ENCODE peak calls at places on chromosomes 4 and X, in six cellular contexts. One of them, this sample, is unnamed.

GRCh38 chrX:24242649-24243556 is 71.0 kb downstream of the SUPT20HL2 start:
- DNase-seq in transverse colon: peak; percentile 60
- DNase-seq in activated naive CD4-positive, alpha-beta T cell: no peak
- DNase-seq in NCI-H2081: no peak
- DNase-seq in naive B cell: no peak
- DNase-seq in activated CD4-positive, alpha-beta T cell treated with anti-CD3 and anti-CD28 coated beads, Interleukin-2, amount 50 U/mL, for 24 hours: no peak
- DNase-seq in this sample: no peak

GRCh38 chr4:99722662-99723061 is 65.0 kb upstream of the C4orf54 start:
- DNase-seq in transverse colon: no peak
- DNase-seq in activated naive CD4-positive, alpha-beta T cell: no peak
- DNase-seq in NCI-H2081: no peak
- DNase-seq in naive B cell: no peak
- DNase-seq in activated CD4-positive, alpha-beta T cell treated with anti-CD3 and anti-CD28 coated beads, Interleukin-2, amount 50 U/mL, for 24 hours: no peak
- DNase-seq in this sample: no peak

GRCh38 chr4:152099061-152099425 is 338.2 kb upstream of the GATB start:
- DNase-seq in transverse colon: no peak
- DNase-seq in activated naive CD4-positive, alpha-beta T cell: no peak
- DNase-seq in NCI-H2081: no peak
- DNase-seq in naive B cell: no peak
- DNase-seq in activated CD4-positive, alpha-beta T cell treated with anti-CD3 and anti-CD28 coated beads, Interleukin-2, amount 50 U/mL, for 24 hours: no peak
- DNase-seq in this sample: no peak

GRCh38 chr4:95549246-95550138 is 719 bp upstream of the UNC5C start:
- DNase-seq in transverse colon: peak; percentile 25
- DNase-seq in activated naive CD4-positive, alpha-beta T cell: no peak
- DNase-seq in NCI-H2081: peak; percentile 15
- DNase-seq in naive B cell: no peak
- DNase-seq in activated CD4-positive, alpha-beta T cell treated with anti-CD3 and anti-CD28 coated beads, Interleukin-2, amount 50 U/mL, for 24 hours: no peak
- DNase-seq in this sample: peak; percentile 39

GRCh38 chr4:165873298-165874071 is 448 bp downstream of the TLL1 start:
- DNase-seq in transverse colon: no peak
- DNase-seq in activated naive CD4-positive, alpha-beta T cell: no peak
- DNase-seq in NCI-H2081: peak; percentile 59
- DNase-seq in naive B cell: no peak
- DNase-seq in activated CD4-positive, alpha-beta T cell treated with anti-CD3 and anti-CD28 coated beads, Interleukin-2, amount 50 U/mL, for 24 hours: no peak
- DNase-seq in this sample: peak; percentile 37

GRCh38 chrX:123581586-123581985 is 151.3 kb downstream of the THOC2 start:
- DNase-seq in transverse colon: no peak
- DNase-seq in activated naive CD4-positive, alpha-beta T cell: no peak
- DNase-seq in NCI-H2081: no peak
- DNase-seq in naive B cell: no peak
- DNase-seq in activated CD4-positive, alpha-beta T cell treated with anti-CD3 and anti-CD28 coated beads, Interleukin-2, amount 50 U/mL, for 24 hours: no peak
- DNase-seq in this sample: no peak

GRCh38 chr4:151606061-151606460 is 154.7 kb downstream of the GATB start:
- DNase-seq in transverse colon: no peak
- DNase-seq in activated naive CD4-positive, alpha-beta T cell: no peak
- DNase-seq in NCI-H2081: no peak
- DNase-seq in naive B cell: no peak
- DNase-seq in activated CD4-positive, alpha-beta T cell treated with anti-CD3 and anti-CD28 coated beads, Interleukin-2, amount 50 U/mL, for 24 hours: no peak
- DNase-seq in this sample: no peak

GRCh38 chr4:73705056-73705432 is 35.3 kb upstream of the CXCL8 start:
- DNase-seq in transverse colon: no peak
- DNase-seq in activated naive CD4-positive, alpha-beta T cell: no peak
- DNase-seq in NCI-H2081: no peak
- DNase-seq in naive B cell: no peak
- DNase-seq in activated CD4-positive, alpha-beta T cell treated with anti-CD3 and anti-CD28 coated beads, Interleukin-2, amount 50 U/mL, for 24 hours: no peak
- DNase-seq in this sample: no peak

GRCh38 chr4:147526272-147526654 is 45.4 kb downstream of the EDNRA start:
- DNase-seq in transverse colon: no peak
- DNase-seq in activated naive CD4-positive, alpha-beta T cell: no peak
- DNase-seq in NCI-H2081: no peak
- DNase-seq in naive B cell: no peak
- DNase-seq in activated CD4-positive, alpha-beta T cell treated with anti-CD3 and anti-CD28 coated beads, Interleukin-2, amount 50 U/mL, for 24 hours: no peak
- DNase-seq in this sample: no peak

GRCh38 chrX:52574416-52575275 is 57.8 kb upstream of the XAGE1B start:
- DNase-seq in transverse colon: peak; percentile 27
- DNase-seq in activated naive CD4-positive, alpha-beta T cell: no peak
- DNase-seq in NCI-H2081: peak; percentile 64
- DNase-seq in naive B cell: peak; percentile 25
- DNase-seq in activated CD4-positive, alpha-beta T cell treated with anti-CD3 and anti-CD28 coated beads, Interleukin-2, amount 50 U/mL, for 24 hours: no peak
- DNase-seq in this sample: peak; percentile 24

GRCh38 chr4:109801895-109802319 is at the start of gene CFI:
- DNase-seq in transverse colon: no peak
- DNase-seq in activated naive CD4-positive, alpha-beta T cell: no peak
- DNase-seq in NCI-H2081: no peak
- DNase-seq in naive B cell: no peak
- DNase-seq in activated CD4-positive, alpha-beta T cell treated with anti-CD3 and anti-CD28 coated beads, Interleukin-2, amount 50 U/mL, for 24 hours: no peak
- DNase-seq in this sample: peak; percentile 12

GRCh38 chr4:2259036-2259540 is 2.8 kb downstream of the MXD4 start:
- DNase-seq in transverse colon: peak; percentile 5
- DNase-seq in activated naive CD4-positive, alpha-beta T cell: no peak
- DNase-seq in NCI-H2081: no peak
- DNase-seq in naive B cell: no peak
- DNase-seq in activated CD4-positive, alpha-beta T cell treated with anti-CD3 and anti-CD28 coated beads, Interleukin-2, amount 50 U/mL, for 24 hours: no peak
- DNase-seq in this sample: no peak

GRCh38 chr4:148415500-148415899 is 26.7 kb downstream of the NR3C2 start:
- DNase-seq in transverse colon: no peak
- DNase-seq in activated naive CD4-positive, alpha-beta T cell: no peak
- DNase-seq in NCI-H2081: no peak
- DNase-seq in naive B cell: no peak
- DNase-seq in activated CD4-positive, alpha-beta T cell treated with anti-CD3 and anti-CD28 coated beads, Interleukin-2, amount 50 U/mL, for 24 hours: no peak
- DNase-seq in this sample: no peak

GRCh38 chr4:136395212-136395722 is 1137.0 kb downstream of the PCDH18 start:
- DNase-seq in transverse colon: no peak
- DNase-seq in activated naive CD4-positive, alpha-beta T cell: no peak
- DNase-seq in NCI-H2081: peak; percentile 21
- DNase-seq in naive B cell: no peak
- DNase-seq in activated CD4-positive, alpha-beta T cell treated with anti-CD3 and anti-CD28 coated beads, Interleukin-2, amount 50 U/mL, for 24 hours: no peak
- DNase-seq in this sample: no peak

GRCh38 chr4:165905405-165906027 is 32.5 kb downstream of the TLL1 start:
- DNase-seq in transverse colon: no peak
- DNase-seq in activated naive CD4-positive, alpha-beta T cell: no peak
- DNase-seq in NCI-H2081: no peak
- DNase-seq in naive B cell: no peak
- DNase-seq in activated CD4-positive, alpha-beta T cell treated with anti-CD3 and anti-CD28 coated beads, Interleukin-2, amount 50 U/mL, for 24 hours: no peak
- DNase-seq in this sample: no peak

GRCh38 chrX:24145340-24146186 is 4.0 kb upstream of the ZFX start:
- DNase-seq in transverse colon: no peak
- DNase-seq in activated naive CD4-positive, alpha-beta T cell: no peak
- DNase-seq in NCI-H2081: no peak
- DNase-seq in naive B cell: no peak
- DNase-seq in activated CD4-positive, alpha-beta T cell treated with anti-CD3 and anti-CD28 coated beads, Interleukin-2, amount 50 U/mL, for 24 hours: no peak
- DNase-seq in this sample: no peak

GRCh38 chr4:42339935-42340406 is 57.3 kb upstream of the SHISA3 start:
- DNase-seq in transverse colon: no peak
- DNase-seq in activated naive CD4-positive, alpha-beta T cell: no peak
- DNase-seq in NCI-H2081: no peak
- DNase-seq in naive B cell: no peak
- DNase-seq in activated CD4-positive, alpha-beta T cell treated with anti-CD3 and anti-CD28 coated beads, Interleukin-2, amount 50 U/mL, for 24 hours: no peak
- DNase-seq in this sample: no peak